ENCODE peak calls at places on chromosomes 6 and 20, in nine cellular contexts. One of them, this sample, is unnamed.
A peak's percentile ranks its signal among the peaks of the same experiment; 100 is the strongest.

GRCh38 chr20:23668477-23668951 is 20.3 kb downstream of the CST4 start:
- DNase-seq in Daoy: peak; percentile 19
- DNase-seq in sciatic nerve: no peak
- DNase-seq in right lobe of liver: no peak
- DNase-seq in effector memory CD4-positive, alpha-beta T cell: no peak
- DNase-seq in brain microvascular endothelial cell: peak; percentile 58
- DNase-seq in iPS-NIHi11: peak; percentile 81
- DNase-seq in PC-3: peak; percentile 83
- DNase-seq in aorta: no peak
- DNase-seq in this sample: peak; percentile 80

GRCh38 chr20:55095745-55096450 is 620.5 kb downstream of the DOK5 start:
- DNase-seq in Daoy: no peak
- DNase-seq in sciatic nerve: no peak
- DNase-seq in right lobe of liver: no peak
- DNase-seq in effector memory CD4-positive, alpha-beta T cell: no peak
- DNase-seq in brain microvascular endothelial cell: no peak
- DNase-seq in iPS-NIHi11: no peak
- DNase-seq in PC-3: no peak
- DNase-seq in aorta: no peak
- DNase-seq in this sample: no peak

GRCh38 chr20:22575737-22576136 is 8.6 kb downstream of the FOXA2 start:
- DNase-seq in Daoy: no peak
- DNase-seq in sciatic nerve: no peak
- DNase-seq in right lobe of liver: no peak
- DNase-seq in effector memory CD4-positive, alpha-beta T cell: no peak
- DNase-seq in brain microvascular endothelial cell: no peak
- DNase-seq in iPS-NIHi11: no peak
- DNase-seq in PC-3: no peak
- DNase-seq in aorta: no peak
- DNase-seq in this sample: no peak

GRCh38 chr6:107786179-107786578 is 37.9 kb downstream of the SCML4 start:
- DNase-seq in Daoy: no peak
- DNase-seq in sciatic nerve: no peak
- DNase-seq in right lobe of liver: no peak
- DNase-seq in effector memory CD4-positive, alpha-beta T cell: no peak
- DNase-seq in brain microvascular endothelial cell: no peak
- DNase-seq in iPS-NIHi11: no peak
- DNase-seq in PC-3: no peak
- DNase-seq in aorta: no peak
- DNase-seq in this sample: no peak

GRCh38 chr6:13068558-13069210 is 259.7 kb downstream of the TBC1D7 start:
- DNase-seq in Daoy: no peak
- DNase-seq in sciatic nerve: no peak
- DNase-seq in right lobe of liver: no peak
- DNase-seq in effector memory CD4-positive, alpha-beta T cell: no peak
- DNase-seq in brain microvascular endothelial cell: no peak
- DNase-seq in iPS-NIHi11: no peak
- DNase-seq in PC-3: no peak
- DNase-seq in aorta: no peak
- DNase-seq in this sample: no peak

GRCh38 chr20:10579942-10580341 is 93.9 kb downstream of the JAG1 start:
- DNase-seq in Daoy: no peak
- DNase-seq in sciatic nerve: no peak
- DNase-seq in right lobe of liver: no peak
- DNase-seq in effector memory CD4-positive, alpha-beta T cell: no peak
- DNase-seq in brain microvascular endothelial cell: no peak
- DNase-seq in iPS-NIHi11: no peak
- DNase-seq in PC-3: peak; percentile 66
- DNase-seq in aorta: no peak
- DNase-seq in this sample: no peak

GRCh38 chr6:73655341-73655917 is 1.6 kb upstream of the SLC17A5 start:
- DNase-seq in Daoy: no peak
- DNase-seq in sciatic nerve: no peak
- DNase-seq in right lobe of liver: no peak
- DNase-seq in effector memory CD4-positive, alpha-beta T cell: no peak
- DNase-seq in brain microvascular endothelial cell: no peak
- DNase-seq in iPS-NIHi11: no peak
- DNase-seq in PC-3: no peak
- DNase-seq in aorta: no peak
- DNase-seq in this sample: no peak

GRCh38 chr6:30093951-30094350 is 18.4 kb upstream of the RNF39 start:
- DNase-seq in Daoy: no peak
- DNase-seq in sciatic nerve: no peak
- DNase-seq in right lobe of liver: no peak
- DNase-seq in effector memory CD4-positive, alpha-beta T cell: no peak
- DNase-seq in brain microvascular endothelial cell: no peak
- DNase-seq in iPS-NIHi11: no peak
- DNase-seq in PC-3: no peak
- DNase-seq in aorta: no peak
- DNase-seq in this sample: no peak

GRCh38 chr20:22914291-22914690 is 120.8 kb upstream of the SSTR4 start:
- DNase-seq in Daoy: no peak
- DNase-seq in sciatic nerve: no peak
- DNase-seq in right lobe of liver: no peak
- DNase-seq in effector memory CD4-positive, alpha-beta T cell: no peak
- DNase-seq in brain microvascular endothelial cell: no peak
- DNase-seq in iPS-NIHi11: no peak
- DNase-seq in PC-3: no peak
- DNase-seq in aorta: no peak
- DNase-seq in this sample: no peak

GRCh38 chr6:83844170-83844569 is 9.0 kb upstream of the RIPPLY2 start:
- DNase-seq in Daoy: no peak
- DNase-seq in sciatic nerve: no peak
- DNase-seq in right lobe of liver: no peak
- DNase-seq in effector memory CD4-positive, alpha-beta T cell: no peak
- DNase-seq in brain microvascular endothelial cell: no peak
- DNase-seq in iPS-NIHi11: no peak
- DNase-seq in PC-3: peak; percentile 30
- DNase-seq in aorta: no peak
- DNase-seq in this sample: no peak

GRCh38 chr6:37665309-37665708 is 32.4 kb downstream of the MDGA1 start:
- DNase-seq in Daoy: no peak
- DNase-seq in sciatic nerve: no peak
- DNase-seq in right lobe of liver: no peak
- DNase-seq in effector memory CD4-positive, alpha-beta T cell: no peak
- DNase-seq in brain microvascular endothelial cell: no peak
- DNase-seq in iPS-NIHi11: no peak
- DNase-seq in PC-3: no peak
- DNase-seq in aorta: no peak
- DNase-seq in this sample: no peak

GRCh38 chr6:149906405-149906804 is 8.5 kb upstream of the RAET1E start:
- DNase-seq in Daoy: no peak
- DNase-seq in sciatic nerve: no peak
- DNase-seq in right lobe of liver: peak; percentile 11
- DNase-seq in effector memory CD4-positive, alpha-beta T cell: no peak
- DNase-seq in brain microvascular endothelial cell: no peak
- DNase-seq in iPS-NIHi11: no peak
- DNase-seq in PC-3: no peak
- DNase-seq in aorta: no peak
- DNase-seq in this sample: no peak